ENCODE peak calls at places on chromosomes 3 and 15, in seven cellular contexts. Y is IMR-90, L is mesendoderm, C is H9, O is trophoblast cell, W is neuronal stem cell, K is H1. J is an unnamed sample.

GRCh38 chr3:127738192-127738840 is 65.6 kb downstream of the ABTB1 start:
- DNase-seq in Y (peak; percentile 36), L (peak; percentile 29), C (no peak), O (peak; percentile 49), W (no peak), K (no peak), J (peak; percentile 72)

GRCh38 chr3:29329986-29330514 is 49.2 kb downstream of the RBMS3 start:
- DNase-seq in Y (peak; percentile 63), L (no peak), C (no peak), O (no peak), W (no peak), K (no peak), J (peak; percentile 37)

GRCh38 chr3:30245805-30246622 is 360.4 kb upstream of the TGFBR2 start:
- DNase-seq in Y (no peak), L (peak; percentile 41), C (no peak), O (no peak), W (no peak), K (no peak), J (no peak)

GRCh38 chr3:53155763-53156162 is 5.2 kb upstream of the PRKCD start:
- DNase-seq in Y (no peak), L (no peak), C (no peak), O (no peak), W (no peak), K (no peak), J (no peak)

GRCh38 chr3:30720586-30721313 is 114.3 kb downstream of the TGFBR2 start:
- DNase-seq in Y (peak; percentile 95), L (peak; percentile 75), C (no peak), O (peak; percentile 40), W (no peak), K (no peak), J (peak; percentile 85)

GRCh38 chr3:56303508-56303907 is 164.8 kb downstream of the ERC2 start:
- DNase-seq in Y (peak; percentile 36), L (peak; percentile 94), C (peak; percentile 79), O (peak; percentile 57), W (peak; percentile 74), K (peak; percentile 79), J (peak; percentile 66)

GRCh38 chr3:189334064-189334920 is 162.5 kb downstream of the TPRG1 start:
- DNase-seq in Y (no peak), L (no peak), C (no peak), O (peak; percentile 43), W (no peak), K (no peak), J (peak; percentile 80)

GRCh38 chr3:190811775-190812480 is 50.6 kb downstream of the GMNC start:
- DNase-seq in Y (peak; percentile 60), L (peak; percentile 76), C (peak; percentile 56), O (peak; percentile 84), W (peak; percentile 73), K (peak; percentile 10), J (peak; percentile 66)

GRCh38 chr3:113747719-113748046 is 848 bp downstream of the ATP6V1A start:
- DNase-seq in Y (no peak), L (no peak), C (no peak), O (no peak), W (peak; percentile 6), K (no peak), J (peak; percentile 47)

GRCh38 chr3:115322901-115323300 is 175.8 kb upstream of the ZBTB20 start:
- DNase-seq in Y (no peak), L (no peak), C (no peak), O (no peak), W (no peak), K (no peak), J (no peak)

GRCh38 chr3:61821823-61822251 is 260.5 kb downstream of the PTPRG start:
- DNase-seq in Y (peak; percentile 19), L (no peak), C (no peak), O (no peak), W (no peak), K (no peak), J (no peak)

GRCh38 chr3:150747909-150748568 is 14.9 kb downstream of the SIAH2 start:
- DNase-seq in Y (no peak), L (no peak), C (no peak), O (peak; percentile 94), W (no peak), K (no peak), J (no peak)

DNA sequence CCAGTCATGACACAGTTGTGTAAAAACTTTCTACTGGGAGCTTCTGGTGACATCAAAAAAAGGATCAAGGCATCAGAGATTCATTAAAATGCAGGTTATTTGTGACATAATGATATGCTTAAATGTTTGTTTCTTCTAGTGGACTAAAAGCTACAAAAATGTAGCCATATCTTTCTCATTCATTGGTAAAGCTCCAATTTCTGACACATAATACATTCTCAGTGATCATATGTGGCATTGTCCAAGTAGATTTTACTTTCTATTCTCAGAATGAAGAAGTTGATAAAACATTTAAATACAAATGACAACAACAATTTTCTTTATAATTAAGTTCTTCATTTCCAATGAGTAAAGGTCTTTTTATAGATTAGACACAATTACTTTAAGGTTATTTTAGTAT is 71.0 kb upstream of the ARHGEF26 start:
- DNase-seq in Y (no peak), L (no peak), C (no peak), O (no peak), W (no peak), K (no peak), J (no peak)
- H3K23ac ChIP-seq in Y (no peak overlapping the region), L (no peak overlapping the region), C (no peak overlapping the region), O (no peak overlapping the region), W (no peak overlapping the region), K (no peak overlapping the region), J (no peak overlapping the region)

GRCh38 chr3:178707632-178708031 is 171.4 kb downstream of the KCNMB2 start:
- DNase-seq in Y (peak; percentile 36), L (no peak), C (no peak), O (no peak), W (no peak), K (no peak), J (no peak)
- H2AK5ac ChIP-seq in Y (no peak overlapping the region), L (no peak overlapping the region), C (no peak overlapping the region), O (no peak overlapping the region), W (no peak overlapping the region), K (no peak overlapping the region), J (no peak overlapping the region)

GRCh38 chr3:3476669-3477068 is 297.2 kb upstream of the CRBN start:
- DNase-seq in Y (no peak), L (no peak), C (no peak), O (no peak), W (no peak), K (no peak), J (no peak)
- H3K23ac ChIP-seq in Y (no peak overlapping the region), L (no peak overlapping the region), C (no peak overlapping the region), O (no peak overlapping the region), W (no peak overlapping the region), K (no peak overlapping the region), J (no peak overlapping the region)

DNA sequence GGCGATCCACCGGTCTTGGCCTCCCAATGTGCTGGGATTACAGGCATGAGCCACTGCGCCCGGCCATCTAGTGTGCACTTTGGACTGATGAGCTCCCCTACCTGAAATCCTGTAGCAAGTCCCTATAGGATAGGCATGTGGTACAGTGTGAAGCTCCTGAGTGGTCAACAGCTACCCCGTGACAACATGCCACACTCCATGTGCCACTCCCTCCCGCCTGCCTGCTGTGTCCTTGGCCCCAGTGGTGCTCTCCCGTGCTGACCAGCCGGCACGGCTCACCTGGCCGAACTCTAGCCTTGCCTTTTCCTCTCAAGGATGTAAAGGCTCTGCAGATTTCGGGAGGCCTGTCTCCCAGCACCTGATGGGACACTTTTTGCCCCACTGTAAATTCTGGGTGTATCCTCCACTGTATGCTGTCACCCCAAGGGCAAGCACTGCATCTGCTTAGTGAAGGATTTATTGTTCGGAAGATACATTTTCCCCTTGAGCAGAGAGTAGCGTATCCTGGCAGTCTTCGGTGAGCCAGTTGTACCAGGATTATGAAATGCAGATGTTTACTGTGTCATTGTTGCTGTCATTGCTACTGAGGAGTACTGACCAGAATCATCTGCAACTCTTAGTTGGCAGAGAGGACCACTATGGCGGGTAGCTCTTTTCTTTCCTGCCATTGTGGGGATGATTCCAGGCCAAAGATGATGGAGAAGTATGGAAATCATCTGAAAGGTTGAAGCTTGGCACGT is 64.7 kb downstream of the IGF1R start:
- DNase-seq in Y (no peak), L (no peak), C (no peak), O (no peak), W (no peak), K (no peak), J (no peak)
- H2AK5ac ChIP-seq in Y (no peak overlapping the region), L (no peak overlapping the region), C (no peak overlapping the region), O (peak overlapping the region; percentile 64), W (no peak overlapping the region), K (peak overlapping the region; percentile 44), J (no peak overlapping the region)

GRCh38 chr3:24678021-24678420 is 183.4 kb upstream of the THRB start:
- DNase-seq in Y (no peak), L (no peak), C (no peak), O (no peak), W (no peak), K (no peak), J (no peak)

GRCh38 chr3:24680214-24680967 is 185.7 kb upstream of the THRB start:
- DNase-seq in Y (no peak), L (peak; percentile 72), C (peak; percentile 76), O (peak; percentile 92), W (peak; percentile 59), K (no peak), J (peak; percentile 58)

GRCh38 chr3:24679429-24679828 is 184.8 kb upstream of the THRB start:
- DNase-seq in Y (no peak), L (no peak), C (no peak), O (no peak), W (no peak), K (no peak), J (no peak)

GRCh38 chr3:24682141-24682547 is 187.5 kb upstream of the THRB start:
- DNase-seq in Y (no peak), L (no peak), C (no peak), O (peak; percentile 95), W (no peak), K (no peak), J (peak; percentile 90)

GRCh38 chr3:24678441-24678865 is 183.8 kb upstream of the THRB start:
- DNase-seq in Y (peak; percentile 74), L (no peak), C (no peak), O (peak; percentile 56), W (no peak), K (no peak), J (peak; percentile 97)
- H3K23ac ChIP-seq in Y (no peak overlapping the region), L (no peak overlapping the region), C (no peak overlapping the region), O (no peak overlapping the region), W (no peak overlapping the region), K (no peak overlapping the region), J (no peak overlapping the region)